ENCODE peak calls at places on chromosome 12, in six cellular contexts. N is dermis blood vessel endothelial cell; E is substantia nigra; V is testis; U is CD4-positive, alpha-beta T cell; I is type B pancreatic cell. R is an unnamed sample.

GRCh38 chr12:123938679-123939480 is 33.8 kb downstream of the CCDC92 start:
- DNase-seq in N (peak), V (no peak), I (no peak), E (peak), U (no peak), R (no peak)

GRCh38 chr12:14612895-14613294 is 45.2 kb upstream of the PLBD1 start:
- DNase-seq in E (no peak), V (no peak), I (no peak), N (no peak), U (no peak), R (no peak)

GRCh38 chr12:130137141-130138018 is 24.9 kb upstream of the FZD10 start:
- DNase-seq in E (no peak), N (no peak), U (no peak), V (no peak), I (no peak), R (no peak)

GRCh38 chr12:106359620-106360399 is 2.3 kb downstream of the POLR3B start:
- DNase-seq in N (no peak), U (no peak), I (no peak), E (no peak), V (no peak), R (no peak)

GRCh38 chr12:109308534-109309440 is at the start of gene FOXN4:
- DNase-seq in V (peak), E (no peak), N (no peak), I (no peak), U (no peak), R (peak)

GRCh38 chr12:90945070-90945649 is 9.8 kb downstream of the CCER1 start:
- DNase-seq in I (no peak), E (no peak), V (no peak), U (no peak), N (peak), R (no peak)

GRCh38 chr12:98895086-98895651 is 250.1 kb downstream of the APAF1 start:
- DNase-seq in N (no peak), I (peak), V (peak), E (peak), U (no peak), R (peak)

GRCh38 chr12:48795550-48796455 is 6.9 kb upstream of the ADCY6 start:
- DNase-seq in N (peak), V (peak), I (peak), E (peak), U (peak), R (peak)

GRCh38 chr12:65335021-65335714 is 56.7 kb downstream of the MSRB3 start:
- DNase-seq in I (no peak), U (no peak), V (no peak), N (peak), E (no peak), R (peak)

GRCh38 chr12:120571299-120571698 is 9.9 kb downstream of the POP5 start:
- DNase-seq in V (no peak), E (no peak), U (no peak), I (no peak), N (no peak), R (no peak)

GRCh38 chr12:42446761-42447160 is 120.8 kb downstream of the PPHLN1 start:
- DNase-seq in N (peak), U (no peak), E (no peak), V (peak), I (no peak), R (no peak)

GRCh38 chr12:48716168-48716492 is 377 bp downstream of the CCNT1 start:
- DNase-seq in I (peak), E (no peak), N (no peak), V (no peak), U (no peak), R (no peak)

GRCh38 chr12:47164730-47165439 is 85.1 kb upstream of the AMIGO2 start:
- DNase-seq in V (no peak), N (no peak), I (no peak), E (no peak), U (no peak), R (peak)

GRCh38 chr12:5549011-5549410 is 117.1 kb downstream of the NTF3 start:
- DNase-seq in U (no peak), V (no peak), E (no peak), I (no peak), N (no peak), R (no peak)

GRCh38 chr12:3333583-3333982 is 157.4 kb upstream of the PRMT8 start:
- DNase-seq in V (no peak), E (no peak), U (no peak), I (no peak), N (no peak), R (no peak)

GRCh38 chr12:56933826-56934625 is at the start of gene SDR9C7:
- DNase-seq in E (no peak), I (peak), U (no peak), N (no peak), V (no peak), R (no peak)

GRCh38 chr12:52362118-52362726 is 5.1 kb downstream of the KRT85 start:
- DNase-seq in I (no peak), U (no peak), V (no peak), E (no peak), N (no peak), R (no peak)

GRCh38 chr12:117228239-117228638 is 38.0 kb upstream of the FBXO21 start:
- DNase-seq in E (no peak), I (no peak), U (no peak), N (no peak), V (no peak), R (peak)

GRCh38 chr12:51131745-51132521 is 41.0 kb downstream of the TFCP2 start:
- DNase-seq in I (no peak), E (no peak), U (no peak), V (no peak), N (no peak), R (no peak)

GRCh38 chr12:74539261-74539660 is 1.6 kb downstream of the ATXN7L3B start:
- DNase-seq in V (no peak), I (no peak), U (no peak), N (peak), E (no peak), R (no peak)

GRCh38 chr12:122834229-122834920 is 882 bp upstream of the HIP1R start:
- DNase-seq in I (no peak), V (peak), U (no peak), E (peak), N (peak), R (peak)

GRCh38 chr12:31476437-31476836 is 114.5 kb downstream of the DENND5B start:
- DNase-seq in E (no peak), U (no peak), V (no peak), N (no peak), I (no peak), R (no peak)